ENCODE peak calls at places on chromosomes 11 and 22, in four cellular contexts. K is GM12878, Z is K562, B is HepG2. C is an unnamed sample.

GRCh38 chr11:122863704-122864326 is 18.7 kb upstream of the JHY start:
- DNase-seq in K (no peak), B (no peak), Z (peak; percentile 31), C (peak; percentile 43)

GRCh38 chr11:29002816-29003215 is 894.6 kb downstream of the METTL15 start:
- DNase-seq in K (no peak), Z (no peak), B (no peak), C (no peak)

GRCh38 chr11:60899021-60899936 is 7.1 kb downstream of the PRPF19 start:
- DNase-seq in B (peak; percentile 56), Z (peak; percentile 54), K (no peak), C (peak; percentile 71)

GRCh38 chr11:45176996-45177395 is 30.6 kb downstream of the PRDM11 start:
- DNase-seq in K (no peak), Z (no peak), B (no peak), C (no peak)

GRCh38 chr22:32617271-32617670 is 142.7 kb downstream of the FBXO7 start:
- DNase-seq in B (no peak), Z (no peak), K (no peak), C (no peak)

GRCh38 chr22:22710719-22711531 is 66.5 kb downstream of the GGTLC2 start:
- DNase-seq in Z (peak; percentile 100), K (no peak), B (peak; percentile 15), C (peak; percentile 76)

GRCh38 chr11:100752371-100753073 is 65.4 kb downstream of the ARHGAP42 start:
- DNase-seq in B (no peak), Z (no peak), K (no peak), C (no peak)

GRCh38 chr11:8056810-8057463 is 24.1 kb upstream of the TUB start:
- DNase-seq in B (no peak), Z (no peak), K (no peak), C (no peak)

GRCh38 chr11:121439337-121439736 is 12.8 kb upstream of the SORL1 start:
- DNase-seq in K (no peak), B (no peak), Z (no peak), C (no peak)

GRCh38 chr11:12200359-12201015 is 90.1 kb downstream of the MICAL2 start:
- DNase-seq in K (no peak), B (no peak), Z (no peak), C (no peak)

GRCh38 chr11:134500621-134501020 is 88.6 kb upstream of the B3GAT1 start:
- DNase-seq in K (no peak), B (no peak), Z (no peak), C (no peak)

GRCh38 chr11:8310743-8311298 is 47.1 kb upstream of the LMO1 start:
- DNase-seq in K (no peak), Z (no peak), B (no peak), C (no peak)

GRCh38 chr22:30104501-30105156 is 24.4 kb downstream of the HORMAD2 start:
- DNase-seq in B (no peak), Z (no peak), K (no peak), C (no peak)

GRCh38 chr11:81895258-81895657 is 838.4 kb downstream of the FAM181B start:
- DNase-seq in K (no peak), B (no peak), Z (no peak), C (no peak)

GRCh38 chr22:44387486-44387885 is 74.7 kb upstream of the SHISAL1 start:
- DNase-seq in Z (no peak), K (no peak), B (no peak), C (no peak)

GRCh38 chr11:19453893-19454292 is 213.1 kb upstream of the E2F8 start:
- DNase-seq in K (no peak), Z (no peak), B (no peak), C (no peak)

GRCh38 chr22:39388261-39389011 is 11.1 kb upstream of the TAB1 start:
- DNase-seq in Z (peak; percentile 97), K (no peak), B (peak; percentile 80), C (peak; percentile 100)

GRCh38 chr11:10778217-10778970 is 27.3 kb downstream of the CTR9 start:
- DNase-seq in K (no peak), B (no peak), Z (no peak), C (no peak)

GRCh38 chr11:132125855-132126841 is 755.7 kb downstream of the NTM start:
- DNase-seq in Z (no peak), B (no peak), K (no peak), C (no peak)

GRCh38 chr22:23203452-23204124 is 23.3 kb downstream of the BCR start:
- DNase-seq in B (no peak), Z (no peak), K (no peak), C (no peak)

GRCh38 chr11:60763692-60764369 is 7.2 kb downstream of the MS4A15 start:
- DNase-seq in K (peak; percentile 69), Z (no peak), B (no peak), C (no peak)

GRCh38 chr22:47198801-47199251 is 436.4 kb downstream of the TBC1D22A start:
- DNase-seq in B (no peak), K (no peak), Z (no peak), C (no peak)

GRCh38 chr11:26287067-26287518 is 44.8 kb upstream of the ANO3 start:
- DNase-seq in B (no peak), K (no peak), Z (no peak), C (no peak)

GRCh38 chr11:27404427-27404826 is 41.4 kb upstream of the CCDC34 start:
- DNase-seq in B (no peak), Z (no peak), K (no peak), C (no peak)

GRCh38 chr11:107705027-107705426 is 6.8 kb downstream of the SLN start:
- DNase-seq in Z (no peak), B (no peak), K (no peak), C (no peak)

GRCh38 chr11:104547996-104548661 is 350.1 kb downstream of the CASP12 start:
- DNase-seq in K (no peak), B (no peak), Z (no peak), C (no peak)

GRCh38 chr22:46933526-46933925 is 171.1 kb downstream of the TBC1D22A start:
- DNase-seq in K (no peak), Z (no peak), B (no peak), C (no peak)

GRCh38 chr11:93123351-93123898 is 74.4 kb downstream of the SLC36A4 start:
- DNase-seq in Z (no peak), B (no peak), K (no peak), C (no peak)

GRCh38 chr22:31895317-31896133 is 48.8 kb upstream of the YWHAH start:
- DNase-seq in Z (peak; percentile 70), K (no peak), B (no peak), C (no peak)

GRCh38 chr11:20131744-20132666 is 28.3 kb downstream of the DBX1 start:
- DNase-seq in K (no peak), Z (peak; percentile 76), B (peak; percentile 35), C (peak; percentile 68)

GRCh38 chr22:30038219-30038618 is 42.0 kb upstream of the HORMAD2 start:
- DNase-seq in B (no peak), Z (no peak), K (no peak), C (no peak)

GRCh38 chr11:71079795-71080194 is 172.6 kb downstream of the SHANK2 start:
- DNase-seq in Z (no peak), B (no peak), K (no peak), C (no peak)

GRCh38 chr11:71082454-71082853 is 169.9 kb downstream of the SHANK2 start:
- DNase-seq in Z (no peak), K (no peak), B (no peak), C (no peak)

GRCh38 chr11:71081704-71082230 is 170.6 kb downstream of the SHANK2 start:
- DNase-seq in B (no peak), Z (no peak), K (no peak), C (no peak)

GRCh38 chr11:71078482-71078881 is 173.9 kb downstream of the SHANK2 start:
- DNase-seq in B (no peak), Z (peak; percentile 14), K (no peak), C (no peak)

DNA sequence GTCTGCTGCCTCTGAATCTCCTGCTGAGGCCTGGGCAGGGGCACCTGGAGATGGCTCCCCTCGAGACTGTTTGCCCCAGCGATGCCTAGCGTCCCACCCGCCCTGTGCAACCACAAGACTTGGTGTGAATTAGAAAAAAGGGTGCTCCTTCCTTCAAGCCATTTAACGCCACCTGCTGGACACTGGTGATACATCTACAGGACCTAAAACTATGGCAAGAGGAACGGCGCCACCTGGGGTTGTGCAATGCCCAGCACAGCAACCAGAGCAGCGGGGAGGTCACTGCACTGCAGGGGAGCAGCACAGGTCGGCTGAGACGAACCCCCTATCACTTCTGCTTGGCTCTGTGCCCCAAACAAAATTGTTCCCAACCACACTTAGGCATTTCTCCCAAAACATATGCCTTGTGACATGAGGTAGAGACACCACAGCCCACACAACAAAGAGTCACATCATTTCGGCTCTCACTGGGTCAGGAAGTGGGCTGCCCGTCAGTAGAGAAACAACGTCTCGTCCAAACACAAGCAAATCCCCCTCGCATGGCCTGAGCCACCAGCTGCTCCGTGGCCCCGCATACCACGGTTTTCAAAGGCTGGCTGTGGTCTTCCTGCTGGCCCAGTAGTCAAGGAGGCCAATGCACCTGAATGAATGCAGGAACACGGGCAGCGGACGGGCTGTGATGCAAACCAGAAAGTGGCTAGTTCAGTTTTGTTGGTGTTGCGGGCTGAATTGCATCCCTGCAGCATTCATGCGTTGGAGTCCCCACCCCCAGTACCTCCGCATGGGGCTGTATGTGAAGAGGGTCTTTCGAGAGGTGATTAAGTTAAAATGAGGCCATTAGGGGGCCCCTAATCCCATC is 171.9 kb downstream of the SHANK2 start:
- DNase-seq in K (peak; percentile 17), B (peak; percentile 76), Z (peak; percentile 68), C (peak; percentile 54)
- TF ChIP-seq SP1 in K (no peak), B (no peak), Z (no peak), C (no peak)

GRCh38 chr11:65432133-65432650 is 9.6 kb downstream of the NEAT1 start:
- DNase-seq in K (no peak), B (no peak), Z (no peak), C (no peak)
- TF ChIP-seq TARDBP in K (no peak), B (no peak), Z (no peak), C (no peak)

GRCh38 chr11:64358907-64359711 is at the start of gene RPS6KA4:
- DNase-seq in Z (peak; percentile 92), B (no peak), K (no peak), C (peak; percentile 76)
- TF ChIP-seq FOXK2 in Z (no peak), B (no peak), K (no peak), C (no peak)

GRCh38 chr11:116422976-116423375 is 349.8 kb downstream of the BUD13 start:
- DNase-seq in K (no peak), Z (no peak), B (peak; percentile 32), C (no peak)

GRCh38 chr11:116421529-116422185 is 351.1 kb downstream of the BUD13 start:
- DNase-seq in B (no peak), Z (no peak), K (no peak), C (no peak)

GRCh38 chr11:116422556-116422955 is 350.2 kb downstream of the BUD13 start:
- DNase-seq in B (no peak), Z (no peak), K (no peak), C (no peak)

GRCh38 chr11:116420030-116420429 is 352.8 kb downstream of the BUD13 start:
- DNase-seq in B (no peak), K (no peak), Z (no peak), C (no peak)

DNA sequence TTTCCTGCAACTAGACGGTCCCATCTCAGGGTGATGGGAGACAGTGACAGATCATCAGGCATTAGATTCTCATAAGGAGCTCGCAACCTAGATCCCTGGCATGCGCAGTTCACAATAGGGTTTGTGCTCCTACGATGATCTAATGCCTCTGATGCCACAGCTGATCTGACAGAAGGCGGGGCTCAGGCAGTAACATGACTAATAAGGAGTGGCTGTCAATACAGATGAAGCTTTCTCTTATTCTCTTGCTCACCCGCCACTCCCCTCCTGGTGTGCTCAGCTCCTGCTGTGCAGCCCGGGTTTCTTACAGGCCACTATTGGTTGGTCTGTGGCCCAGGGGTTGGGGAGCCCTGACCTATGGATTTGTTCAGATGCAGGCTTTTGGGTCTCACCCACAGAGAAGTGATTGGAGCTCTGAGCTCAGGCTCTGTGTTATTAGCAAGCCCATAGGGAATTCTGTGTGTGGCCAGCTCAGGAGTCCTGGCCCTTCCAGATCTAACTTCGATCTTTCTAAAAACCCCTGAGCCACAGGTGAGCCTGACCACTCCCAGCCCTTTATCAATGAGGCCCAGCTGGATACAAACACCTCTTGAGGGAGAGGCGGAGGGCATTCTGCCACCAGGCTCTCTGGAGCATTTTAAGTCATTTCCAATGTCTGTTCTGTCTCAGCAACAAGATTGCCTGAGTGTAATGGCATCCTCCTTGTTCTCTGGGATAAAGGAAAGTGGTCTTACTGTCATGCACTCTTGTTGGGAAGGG is 351.8 kb downstream of the BUD13 start:
- DNase-seq in Z (no peak), K (no peak), B (no peak), C (no peak)
- TF ChIP-seq SP1 in Z (no peak), K (no peak), B (no peak), C (no peak)